ENCODE peak calls at places on chromosomes 4 and X, in seven cellular contexts. One of them, this sample, is unnamed.

GRCh38 chr4:85166318-85166717 is 199.8 kb upstream of the WDFY3 start:
- DNase-seq in heart left ventricle: no peak
- DNase-seq in upper lobe of left lung: no peak
- DNase-seq in A549: peak
- DNase-seq in tibial nerve: no peak
- DNase-seq in ovary: no peak
- DNase-seq in IMR-90: no peak
- DNase-seq in this sample: no peak

GRCh38 chrX:74788545-74789086 is 136.6 kb downstream of the NEXMIF start:
- DNase-seq in heart left ventricle: no peak
- DNase-seq in upper lobe of left lung: no peak
- DNase-seq in A549: peak
- DNase-seq in tibial nerve: no peak
- DNase-seq in ovary: no peak
- DNase-seq in IMR-90: no peak
- DNase-seq in this sample: no peak

GRCh38 chrX:12874599-12874998 is 7.7 kb downstream of the TLR7 start:
- DNase-seq in heart left ventricle: no peak
- DNase-seq in upper lobe of left lung: no peak
- DNase-seq in A549: no peak
- DNase-seq in tibial nerve: no peak
- DNase-seq in ovary: no peak
- DNase-seq in IMR-90: no peak
- DNase-seq in this sample: no peak

GRCh38 chrX:110914281-110914680 is 118.7 kb upstream of the CHRDL1 start:
- DNase-seq in heart left ventricle: no peak
- DNase-seq in upper lobe of left lung: no peak
- DNase-seq in A549: no peak
- DNase-seq in tibial nerve: no peak
- DNase-seq in ovary: no peak
- DNase-seq in IMR-90: no peak
- DNase-seq in this sample: no peak

GRCh38 chr4:99144070-99144469 is at the start of gene ADH4:
- DNase-seq in heart left ventricle: no peak
- DNase-seq in upper lobe of left lung: no peak
- DNase-seq in A549: no peak
- DNase-seq in tibial nerve: no peak
- DNase-seq in ovary: no peak
- DNase-seq in IMR-90: peak
- DNase-seq in this sample: peak

GRCh38 chrX:100410083-100410590 is at the start of gene PCDH19:
- DNase-seq in heart left ventricle: peak
- DNase-seq in upper lobe of left lung: no peak
- DNase-seq in A549: peak
- DNase-seq in tibial nerve: peak
- DNase-seq in ovary: peak
- DNase-seq in IMR-90: peak
- DNase-seq in this sample: peak

GRCh38 chrX:150162141-150162540 is 201.0 kb upstream of the MAMLD1 start:
- DNase-seq in heart left ventricle: no peak
- DNase-seq in upper lobe of left lung: no peak
- DNase-seq in A549: peak
- DNase-seq in tibial nerve: no peak
- DNase-seq in ovary: no peak
- DNase-seq in IMR-90: no peak
- DNase-seq in this sample: no peak

GRCh38 chr4:8117278-8117682 is 41.3 kb downstream of the ABLIM2 start:
- DNase-seq in heart left ventricle: peak
- DNase-seq in upper lobe of left lung: no peak
- DNase-seq in A549: peak
- DNase-seq in tibial nerve: peak
- DNase-seq in ovary: peak
- DNase-seq in IMR-90: peak
- DNase-seq in this sample: no peak

GRCh38 chr4:8046925-8047541 is 107.4 kb upstream of the AFAP1 start:
- DNase-seq in heart left ventricle: no peak
- DNase-seq in upper lobe of left lung: no peak
- DNase-seq in A549: no peak
- DNase-seq in tibial nerve: no peak
- DNase-seq in ovary: no peak
- DNase-seq in IMR-90: no peak
- DNase-seq in this sample: no peak

GRCh38 chrX:155027509-155028066 is 944 bp downstream of the FUNDC2 start:
- DNase-seq in heart left ventricle: no peak
- DNase-seq in upper lobe of left lung: peak
- DNase-seq in A549: peak
- DNase-seq in tibial nerve: peak
- DNase-seq in ovary: no peak
- DNase-seq in IMR-90: peak
- DNase-seq in this sample: no peak

GRCh38 chr4:98613453-98614075 is 44.8 kb downstream of the TSPAN5 start:
- DNase-seq in heart left ventricle: no peak
- DNase-seq in upper lobe of left lung: no peak
- DNase-seq in A549: no peak
- DNase-seq in tibial nerve: no peak
- DNase-seq in ovary: no peak
- DNase-seq in IMR-90: no peak
- DNase-seq in this sample: no peak

GRCh38 chr4:138953962-138954371 is 61.6 kb upstream of the NOCT start:
- DNase-seq in heart left ventricle: no peak
- DNase-seq in upper lobe of left lung: no peak
- DNase-seq in A549: no peak
- DNase-seq in tibial nerve: peak
- DNase-seq in ovary: no peak
- DNase-seq in IMR-90: peak
- DNase-seq in this sample: no peak

GRCh38 chrX:100643943-100644587 is at the start of gene SRPX2:
- DNase-seq in heart left ventricle: no peak
- DNase-seq in upper lobe of left lung: peak
- DNase-seq in A549: peak
- DNase-seq in tibial nerve: peak
- DNase-seq in ovary: no peak
- DNase-seq in IMR-90: peak
- DNase-seq in this sample: no peak

GRCh38 chr4:185359767-185360446 is 35.8 kb downstream of the LRP2BP start:
- DNase-seq in heart left ventricle: no peak
- DNase-seq in upper lobe of left lung: no peak
- DNase-seq in A549: no peak
- DNase-seq in tibial nerve: no peak
- DNase-seq in ovary: no peak
- DNase-seq in IMR-90: peak
- DNase-seq in this sample: no peak

GRCh38 chr4:38396845-38397547 is 267.0 kb upstream of the KLF3 start:
- DNase-seq in heart left ventricle: no peak
- DNase-seq in upper lobe of left lung: no peak
- DNase-seq in A549: no peak
- DNase-seq in tibial nerve: no peak
- DNase-seq in ovary: no peak
- DNase-seq in IMR-90: no peak
- DNase-seq in this sample: no peak

GRCh38 chr4:103060453-103061148 is 16.0 kb downstream of the SLC9B2 start:
- DNase-seq in heart left ventricle: no peak
- DNase-seq in upper lobe of left lung: no peak
- DNase-seq in A549: no peak
- DNase-seq in tibial nerve: no peak
- DNase-seq in ovary: no peak
- DNase-seq in IMR-90: no peak
- DNase-seq in this sample: no peak

GRCh38 chr4:187354740-187355139 is 631.1 kb upstream of the FAT1 start:
- DNase-seq in heart left ventricle: no peak
- DNase-seq in upper lobe of left lung: no peak
- DNase-seq in A549: no peak
- DNase-seq in tibial nerve: no peak
- DNase-seq in ovary: no peak
- DNase-seq in IMR-90: no peak
- DNase-seq in this sample: no peak

GRCh38 chrX:102899940-102900916 is 36.8 kb upstream of the RAB40AL start:
- DNase-seq in heart left ventricle: no peak
- DNase-seq in upper lobe of left lung: peak
- DNase-seq in A549: peak
- DNase-seq in tibial nerve: peak
- DNase-seq in ovary: peak
- DNase-seq in IMR-90: peak
- DNase-seq in this sample: peak

GRCh38 chrX:129705377-129705925 is 33.3 kb upstream of the XPNPEP2 start:
- DNase-seq in heart left ventricle: no peak
- DNase-seq in upper lobe of left lung: no peak
- DNase-seq in A549: no peak
- DNase-seq in tibial nerve: no peak
- DNase-seq in ovary: no peak
- DNase-seq in IMR-90: no peak
- DNase-seq in this sample: no peak

GRCh38 chr4:177185151-177185550 is 124.5 kb upstream of the NEIL3 start:
- DNase-seq in heart left ventricle: no peak
- DNase-seq in upper lobe of left lung: no peak
- DNase-seq in A549: no peak
- DNase-seq in tibial nerve: no peak
- DNase-seq in ovary: no peak
- DNase-seq in IMR-90: peak
- DNase-seq in this sample: no peak

DNA sequence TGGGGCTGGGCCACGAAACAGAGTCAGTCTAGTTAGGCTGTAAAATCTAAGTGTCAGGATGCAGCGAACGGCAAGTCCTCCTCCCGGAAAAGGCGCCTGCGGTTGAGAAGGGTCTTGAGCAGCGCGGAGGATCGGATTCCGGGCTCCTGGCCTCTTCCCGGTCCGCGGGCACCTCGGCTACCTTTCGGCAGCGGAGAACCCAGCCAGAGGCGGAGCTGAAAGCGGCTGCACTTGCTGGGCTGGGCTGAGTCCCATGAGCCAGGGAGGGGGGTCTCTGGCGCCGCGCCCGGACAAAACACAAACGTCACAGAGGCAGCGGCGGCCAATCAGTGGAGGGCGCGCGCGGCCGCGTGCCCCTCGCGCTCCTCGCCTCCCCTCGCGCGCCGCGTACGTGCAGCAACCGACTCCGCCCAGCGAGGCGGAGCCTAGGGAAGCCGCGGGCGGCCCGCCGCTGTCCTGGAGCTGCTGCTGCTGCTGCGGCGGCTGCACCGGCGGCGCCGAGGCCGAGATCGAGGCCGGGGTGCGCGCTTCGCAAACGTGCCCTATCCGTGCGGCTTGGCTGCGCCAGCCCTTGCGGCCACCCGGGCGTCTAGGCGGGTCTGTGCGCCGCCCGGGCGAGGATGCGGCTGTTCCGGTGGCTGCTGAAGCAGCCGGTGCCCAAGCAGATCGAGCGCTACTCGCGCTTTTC is at the start of gene PDK3:
- DNase-seq in heart left ventricle: peak
- DNase-seq in upper lobe of left lung: peak
- DNase-seq in A549: peak
- DNase-seq in tibial nerve: peak
- DNase-seq in ovary: peak
- DNase-seq in IMR-90: peak
- DNase-seq in this sample: peak
- TF ChIP-seq POLR2A in heart left ventricle: no peak
- TF ChIP-seq POLR2A in upper lobe of left lung: no peak
- TF ChIP-seq POLR2A in A549: peak
- TF ChIP-seq POLR2A in tibial nerve: peak
- TF ChIP-seq POLR2A in ovary: peak
- TF ChIP-seq POLR2A in IMR-90: no peak
- TF ChIP-seq POLR2A in this sample: peak

GRCh38 chrX:39381446-39381845 is 580.2 kb downstream of the MID1IP1 start:
- DNase-seq in heart left ventricle: no peak
- DNase-seq in upper lobe of left lung: no peak
- DNase-seq in A549: no peak
- DNase-seq in tibial nerve: no peak
- DNase-seq in ovary: peak
- DNase-seq in IMR-90: no peak
- DNase-seq in this sample: no peak
- H3K27ac ChIP-seq in heart left ventricle: no peak
- H3K27ac ChIP-seq in upper lobe of left lung: no peak
- H3K27ac ChIP-seq in A549: no peak
- H3K27ac ChIP-seq in tibial nerve: peak
- H3K27ac ChIP-seq in ovary: peak
- H3K27ac ChIP-seq in IMR-90: no peak
- H3K27ac ChIP-seq in this sample: no peak

DNA sequence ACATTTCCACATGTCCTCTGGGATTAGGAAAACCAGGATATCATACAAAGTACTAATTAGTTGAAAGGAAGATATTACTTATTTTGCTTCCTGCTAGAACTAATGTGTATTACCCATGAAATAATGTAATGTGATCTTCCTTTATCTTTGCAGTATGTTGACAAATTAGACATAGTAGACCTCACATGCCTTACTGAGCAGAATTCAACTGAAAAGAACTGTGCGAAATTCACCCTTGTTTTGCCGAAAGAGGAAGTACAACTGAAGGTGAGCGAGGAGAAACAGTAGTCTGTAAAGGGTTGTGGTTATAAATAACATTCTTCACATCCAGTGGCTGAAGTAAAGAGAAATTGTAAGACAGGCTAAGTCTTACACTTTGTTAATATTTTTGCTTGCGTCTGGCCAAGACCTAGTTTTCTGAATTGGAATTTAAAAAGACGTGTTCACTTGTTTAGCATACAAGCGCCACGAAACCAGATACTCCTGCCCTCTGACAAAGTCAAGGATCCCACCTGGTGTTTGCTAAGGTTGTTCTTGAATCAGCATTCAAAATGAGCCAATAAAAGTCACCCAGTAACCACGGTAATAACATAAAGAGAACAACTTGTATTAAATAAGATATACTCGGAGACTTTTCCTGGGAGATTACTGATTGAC is 16.8 kb downstream of the STAP1 start:
- DNase-seq in heart left ventricle: no peak
- DNase-seq in upper lobe of left lung: no peak
- DNase-seq in A549: no peak
- DNase-seq in tibial nerve: no peak
- DNase-seq in ovary: no peak
- DNase-seq in IMR-90: no peak
- DNase-seq in this sample: no peak
- TF ChIP-seq POLR2A in heart left ventricle: no peak
- TF ChIP-seq POLR2A in upper lobe of left lung: no peak
- TF ChIP-seq POLR2A in A549: no peak
- TF ChIP-seq POLR2A in tibial nerve: no peak
- TF ChIP-seq POLR2A in ovary: no peak
- TF ChIP-seq POLR2A in IMR-90: no peak
- TF ChIP-seq POLR2A in this sample: no peak

GRCh38 chr4:15354790-15355418 is 72.9 kb upstream of the C1QTNF7 start:
- DNase-seq in heart left ventricle: no peak
- DNase-seq in upper lobe of left lung: no peak
- DNase-seq in A549: no peak
- DNase-seq in tibial nerve: peak
- DNase-seq in ovary: no peak
- DNase-seq in IMR-90: no peak
- DNase-seq in this sample: no peak

GRCh38 chr4:15354358-15354757 is 73.5 kb upstream of the C1QTNF7 start:
- DNase-seq in heart left ventricle: no peak
- DNase-seq in upper lobe of left lung: no peak
- DNase-seq in A549: no peak
- DNase-seq in tibial nerve: no peak
- DNase-seq in ovary: no peak
- DNase-seq in IMR-90: no peak
- DNase-seq in this sample: no peak

GRCh38 chr4:15355464-15355863 is 72.4 kb upstream of the C1QTNF7 start:
- DNase-seq in heart left ventricle: no peak
- DNase-seq in upper lobe of left lung: no peak
- DNase-seq in A549: no peak
- DNase-seq in tibial nerve: no peak
- DNase-seq in ovary: no peak
- DNase-seq in IMR-90: no peak
- DNase-seq in this sample: no peak

GRCh38 chr4:15352508-15352907 is 75.3 kb upstream of the C1QTNF7 start:
- DNase-seq in heart left ventricle: no peak
- DNase-seq in upper lobe of left lung: no peak
- DNase-seq in A549: no peak
- DNase-seq in tibial nerve: no peak
- DNase-seq in ovary: no peak
- DNase-seq in IMR-90: peak
- DNase-seq in this sample: no peak

GRCh38 chr4:15353207-15353606 is 74.6 kb upstream of the C1QTNF7 start:
- DNase-seq in heart left ventricle: no peak
- DNase-seq in upper lobe of left lung: no peak
- DNase-seq in A549: no peak
- DNase-seq in tibial nerve: no peak
- DNase-seq in ovary: no peak
- DNase-seq in IMR-90: no peak
- DNase-seq in this sample: no peak
- H3K27ac ChIP-seq in heart left ventricle: no peak
- H3K27ac ChIP-seq in upper lobe of left lung: no peak
- H3K27ac ChIP-seq in A549: no peak
- H3K27ac ChIP-seq in tibial nerve: peak
- H3K27ac ChIP-seq in ovary: no peak
- H3K27ac ChIP-seq in IMR-90: peak
- H3K27ac ChIP-seq in this sample: no peak

This sample was measured in right lobe of liver.